ENCODE peak calls at places on chromosome 10, in six cellular contexts. W is endothelial cell, M is cardiac muscle cell, U is pancreas, A is GM06990, D is lower lobe of right lung. G is an unnamed sample.

GRCh38 chr10:80539421-80539999 is 1.8 kb downstream of the SH2D4B start:
- DNase-seq in W (no peak), M (no peak), U (no peak), A (peak; percentile 51), D (no peak), G (no peak)

GRCh38 chr10:16944081-16944922 is 127.1 kb upstream of the RSU1 start:
- DNase-seq in W (no peak), M (peak; percentile 54), U (no peak), A (no peak), D (no peak), G (no peak)

GRCh38 chr10:22573820-22574569 is 140.4 kb downstream of the PIP4K2A start:
- DNase-seq in W (peak; percentile 26), M (peak; percentile 45), U (no peak), A (no peak), D (no peak), G (no peak)

GRCh38 chr10:102801978-102802377 is 35.2 kb downstream of the CYP17A1 start:
- DNase-seq in W (no peak), M (no peak), U (no peak), A (no peak), D (no peak), G (no peak)

GRCh38 chr10:94076325-94076841 is 82.7 kb downstream of the PLCE1 start:
- DNase-seq in W (no peak), M (peak; percentile 80), U (no peak), A (no peak), D (no peak), G (no peak)

GRCh38 chr10:94902570-94902969 is 35.9 kb upstream of the CYP2C9 start:
- DNase-seq in W (no peak), M (no peak), U (no peak), A (no peak), D (no peak), G (no peak)

GRCh38 chr10:92242910-92243671 is 47.8 kb downstream of the CPEB3 start:
- DNase-seq in W (peak; percentile 44), M (peak; percentile 78), U (peak; percentile 49), A (no peak), D (peak; percentile 71), G (peak; percentile 41)

GRCh38 chr10:86599729-86600128 is 54.6 kb upstream of the OPN4 start:
- DNase-seq in W (no peak), M (no peak), U (no peak), A (no peak), D (no peak), G (no peak)

GRCh38 chr10:80357000-80357803 is 621 bp downstream of the DYDC2 start:
- DNase-seq in W (peak; percentile 24), M (peak; percentile 2), U (peak; percentile 20), A (no peak), D (no peak), G (no peak)

GRCh38 chr10:24463683-24464426 is 254.9 kb downstream of the KIAA1217 start:
- DNase-seq in W (no peak), M (peak; percentile 73), U (no peak), A (peak; percentile 12), D (no peak), G (peak; percentile 48)

GRCh38 chr10:14822879-14823755 is 14.7 kb downstream of the CDNF start:
- DNase-seq in W (peak; percentile 35), M (peak; percentile 69), U (no peak), A (no peak), D (no peak), G (peak; percentile 66)

GRCh38 chr10:124917939-124918830 is 23.7 kb upstream of the ZRANB1 start:
- DNase-seq in W (no peak), M (peak; percentile 77), U (no peak), A (peak; percentile 22), D (no peak), G (no peak)

GRCh38 chr10:56370217-56371113 is 9.4 kb upstream of the ZWINT start:
- DNase-seq in W (no peak), M (peak; percentile 3), U (no peak), A (no peak), D (no peak), G (no peak)

GRCh38 chr10:110336111-110336721 is 31.5 kb upstream of the SMNDC1 start:
- DNase-seq in W (no peak), M (peak; percentile 96), U (no peak), A (no peak), D (no peak), G (no peak)

GRCh38 chr10:106555599-106555998 is 608.9 kb downstream of the SORCS1 start:
- DNase-seq in W (no peak), M (no peak), U (no peak), A (no peak), D (no peak), G (no peak)
- TF ChIP-seq CTCF in W (no peak), M (peak; percentile 22), U (no peak), A (no peak), D (no peak), G (no peak)

DNA sequence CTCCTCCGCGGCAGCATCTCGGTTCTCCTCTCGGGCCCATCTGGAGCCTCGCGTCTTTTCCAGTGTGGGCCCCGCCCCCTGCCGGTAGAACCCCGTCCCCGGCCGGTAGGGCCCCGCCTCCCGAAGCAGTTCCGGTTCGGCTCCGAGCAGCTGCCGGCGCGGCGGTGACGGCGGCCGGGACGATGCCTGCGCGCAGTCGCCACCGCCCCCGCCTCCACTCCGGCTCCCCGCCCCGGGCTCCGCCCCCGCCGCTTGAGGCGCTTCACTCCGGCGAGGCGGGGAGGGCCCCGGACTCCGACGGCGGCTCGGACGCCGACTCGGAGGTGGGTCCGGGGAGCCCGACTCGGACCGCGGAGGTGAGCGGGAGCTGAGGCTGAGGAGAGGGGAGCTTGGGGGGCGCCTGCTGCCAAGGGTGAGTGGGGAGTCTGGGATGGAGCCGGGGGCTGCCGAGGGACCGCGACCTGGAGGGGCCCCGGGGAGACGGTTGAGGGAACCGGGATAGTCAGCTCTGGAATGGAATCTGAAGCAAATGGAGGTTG is at the start of gene SAMD8:
- DNase-seq in W (peak; percentile 99), M (peak; percentile 98), U (peak; percentile 97), A (peak; percentile 99), D (peak; percentile 99), G (peak; percentile 99)
- TF ChIP-seq CTCF in W (peak; percentile 80), M (peak; percentile 8), U (peak; percentile 30), A (no peak), D (peak; percentile 39), G (no peak)

GRCh38 chr10:121312582-121312981 is 285.7 kb downstream of the FGFR2 start:
- DNase-seq in W (no peak), M (peak; percentile 67), U (no peak), A (no peak), D (no peak), G (no peak)
- TF ChIP-seq CTCF in W (no peak), M (no peak), U (no peak), A (no peak), D (no peak), G (no peak)

GRCh38 chr10:119090968-119091367 is 10.4 kb upstream of the EIF3A start:
- DNase-seq in W (no peak), M (peak; percentile 22), U (no peak), A (peak; percentile 32), D (no peak), G (no peak)
- TF ChIP-seq CTCF in W (no peak), M (no peak), U (no peak), A (no peak), D (no peak), G (no peak)

DNA sequence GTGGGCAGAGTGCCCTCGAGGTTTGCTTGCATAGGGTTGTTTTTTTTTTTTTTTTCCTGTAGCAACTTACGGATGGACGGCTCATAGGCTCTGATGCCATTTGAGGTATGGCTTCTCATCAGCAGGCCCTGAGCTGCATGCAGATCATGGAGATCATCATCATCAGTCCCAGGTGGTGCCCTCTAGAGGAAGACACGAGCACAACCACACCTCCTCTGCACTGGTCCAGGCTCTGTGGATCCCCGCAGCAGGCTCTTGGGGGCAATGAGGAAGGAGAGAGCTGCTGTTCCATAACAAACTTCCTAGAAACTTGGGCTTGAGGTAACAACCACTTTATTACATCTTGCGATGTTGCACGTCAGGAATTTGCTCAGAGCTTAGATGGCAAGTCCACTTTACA is 132.7 kb upstream of the CXCL12 start:
- DNase-seq in W (no peak), M (no peak), U (no peak), A (no peak), D (no peak), G (no peak)
- TF ChIP-seq CTCF in W (peak; percentile 37), M (peak; percentile 37), U (no peak), A (peak; percentile 51), D (no peak), G (peak; percentile 36)

GRCh38 chr10:2980116-2980515 is 87.2 kb upstream of the PFKP start:
- DNase-seq in W (no peak), M (no peak), U (no peak), A (no peak), D (no peak), G (no peak)

GRCh38 chr10:2980791-2981360 is 86.5 kb upstream of the PFKP start:
- DNase-seq in W (no peak), M (peak; percentile 44), U (no peak), A (no peak), D (no peak), G (no peak)

GRCh38 chr10:2979267-2979660 is 88.1 kb upstream of the PFKP start:
- DNase-seq in W (no peak), M (peak; percentile 69), U (no peak), A (no peak), D (no peak), G (no peak)

GRCh38 chr10:2978574-2979266 is 88.6 kb upstream of the PFKP start:
- DNase-seq in W (no peak), M (no peak), U (no peak), A (no peak), D (no peak), G (no peak)

DNA sequence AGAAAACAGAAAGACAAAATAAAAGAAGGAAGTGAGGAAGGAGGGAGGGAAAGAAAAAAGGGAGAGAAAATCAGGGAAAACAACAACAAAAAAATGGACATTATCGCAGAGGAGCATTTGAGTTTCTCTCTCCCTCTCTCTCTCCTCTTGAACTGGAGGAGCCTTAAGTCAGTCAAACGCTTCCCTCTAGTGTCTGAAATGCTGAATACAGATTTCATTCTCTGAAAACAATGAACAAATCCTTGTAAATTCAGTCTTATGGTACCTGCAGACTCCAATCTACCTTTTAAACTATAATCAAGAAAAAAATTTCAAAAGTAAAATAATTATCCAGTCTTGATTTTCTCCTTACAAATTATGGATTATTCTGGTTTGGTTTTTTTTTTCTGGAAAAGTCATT is 89.2 kb upstream of the PFKP start:
- DNase-seq in W (peak; percentile 19), M (peak; percentile 72), U (no peak), A (no peak), D (no peak), G (peak; percentile 68)
- TF ChIP-seq CTCF in W (no peak), M (peak; percentile 59), U (no peak), A (peak; percentile 47), D (peak; percentile 47), G (peak; percentile 42)

GRCh38 chr10:100826983-100827818 is 81.8 kb downstream of the PAX2 start:
- DNase-seq in W (no peak), M (no peak), U (peak; percentile 67), A (peak; percentile 29), D (no peak), G (peak; percentile 74)
- TF ChIP-seq CTCF in W (no peak), M (peak; percentile 11), U (peak; percentile 21), A (peak; percentile 37), D (peak; percentile 19), G (peak; percentile 23)

GRCh38 chr10:78211476-78212110 is 177.9 kb downstream of the RPS24 start:
- DNase-seq in W (peak; percentile 42), M (peak; percentile 65), U (no peak), A (no peak), D (no peak), G (no peak)
- TF ChIP-seq CTCF in W (no peak), M (peak; percentile 68), U (peak; percentile 15), A (peak; percentile 44), D (peak; percentile 41), G (no peak)